ENCODE peak calls at places on chromosomes 2 and 18, in four cellular contexts. Z is K562, W is HepG2, N is HCT116. M is an unnamed sample.

GRCh38 chr2:9206991-9207640 is 504 bp downstream of the ASAP2 start:
- DNase-seq in W (no peak), N (no peak), Z (no peak), M (no peak)

GRCh38 chr2:68465081-68465916 is 1.8 kb downstream of the FBXO48 start:
- DNase-seq in N (no peak), W (no peak), Z (no peak), M (no peak)

GRCh38 chr2:181072486-181072885 is 92.1 kb downstream of the UBE2E3 start:
- DNase-seq in N (no peak), W (no peak), Z (no peak), M (no peak)

GRCh38 chr2:96264656-96265348 is 995 bp downstream of the TMEM127 start:
- DNase-seq in N (no peak), Z (no peak), W (peak; percentile 54), M (no peak)

GRCh38 chr2:237180225-237180624 is 94.5 kb downstream of the COPS8 start:
- DNase-seq in N (no peak), W (no peak), Z (no peak), M (no peak)

GRCh38 chr2:100819365-100820345 is at the start of gene NPAS2:
- DNase-seq in W (peak; percentile 35), Z (peak; percentile 17), N (no peak), M (no peak)

GRCh38 chr2:178237488-178238143 is 43.3 kb downstream of the OSBPL6 start:
- DNase-seq in W (no peak), N (no peak), Z (no peak), M (no peak)

GRCh38 chr2:149744845-149745244 is 157.3 kb upstream of the MMADHC start:
- DNase-seq in Z (no peak), N (no peak), W (no peak), M (no peak)

GRCh38 chr2:237336131-237336530 is 77.8 kb downstream of the COL6A3 start:
- DNase-seq in Z (no peak), N (no peak), W (no peak), M (no peak)

GRCh38 chr2:30796723-30797122 is 10.5 kb downstream of the CAPN13 start:
- DNase-seq in N (no peak), W (no peak), Z (no peak), M (no peak)

GRCh38 chr18:29087616-29088246 is 910.8 kb upstream of the CDH2 start:
- DNase-seq in W (no peak), Z (no peak), N (no peak), M (no peak)

GRCh38 chr2:240513544-240514287 is 44.1 kb downstream of the ANKMY1 start:
- DNase-seq in Z (peak; percentile 82), W (peak; percentile 72), N (peak; percentile 29), M (peak; percentile 35)

GRCh38 chr2:59974051-59974766 is 579.2 kb downstream of the BCL11A start:
- DNase-seq in W (no peak), N (no peak), Z (no peak), M (no peak)

GRCh38 chr2:19757586-19757985 is 144.2 kb downstream of the TTC32 start:
- DNase-seq in W (no peak), Z (no peak), N (no peak), M (no peak)

GRCh38 chr2:28233070-28233718 is 159.5 kb upstream of the FOSL2 start:
- DNase-seq in N (no peak), W (peak; percentile 25), Z (no peak), M (no peak)

GRCh38 chr2:150639917-150640538 is 152.6 kb upstream of the RND3 start:
- DNase-seq in W (no peak), Z (no peak), N (no peak), M (no peak)

GRCh38 chr2:122706757-122707223 is 951.3 kb downstream of the TSN start:
- DNase-seq in Z (no peak), N (no peak), W (no peak), M (no peak)

GRCh38 chr2:18792226-18792629 is 202.9 kb upstream of the NT5C1B start:
- DNase-seq in Z (no peak), N (no peak), W (no peak), M (no peak)

GRCh38 chr2:176911-177310 is 86.9 kb downstream of the SH3YL1 start:
- DNase-seq in Z (no peak), W (peak; percentile 77), N (no peak), M (no peak)

GRCh38 chr2:163462993-163463392 is 272.8 kb downstream of the FIGN start:
- DNase-seq in Z (no peak), N (no peak), W (no peak), M (no peak)

GRCh38 chr18:80196528-80197320 is 50.6 kb downstream of the PARD6G start:
- DNase-seq in N (no peak), Z (no peak), W (no peak), M (no peak)

GRCh38 chr2:158835431-158835830 is 40.3 kb downstream of the DAPL1 start:
- DNase-seq in Z (no peak), N (no peak), W (no peak), M (no peak)

GRCh38 chr18:50203801-50204604 is 9.1 kb upstream of the MYO5B start:
- DNase-seq in Z (peak; percentile 11), W (peak; percentile 46), N (peak; percentile 49), M (no peak)

GRCh38 chr18:3664563-3665178 is 214.7 kb downstream of the TGIF1 start:
- DNase-seq in N (no peak), Z (peak; percentile 49), W (peak; percentile 95), M (no peak)

GRCh38 chr2:119175517-119175916 is 17.0 kb upstream of the C1QL2 start:
- DNase-seq in W (no peak), Z (peak; percentile 29), N (no peak), M (no peak)

DNA sequence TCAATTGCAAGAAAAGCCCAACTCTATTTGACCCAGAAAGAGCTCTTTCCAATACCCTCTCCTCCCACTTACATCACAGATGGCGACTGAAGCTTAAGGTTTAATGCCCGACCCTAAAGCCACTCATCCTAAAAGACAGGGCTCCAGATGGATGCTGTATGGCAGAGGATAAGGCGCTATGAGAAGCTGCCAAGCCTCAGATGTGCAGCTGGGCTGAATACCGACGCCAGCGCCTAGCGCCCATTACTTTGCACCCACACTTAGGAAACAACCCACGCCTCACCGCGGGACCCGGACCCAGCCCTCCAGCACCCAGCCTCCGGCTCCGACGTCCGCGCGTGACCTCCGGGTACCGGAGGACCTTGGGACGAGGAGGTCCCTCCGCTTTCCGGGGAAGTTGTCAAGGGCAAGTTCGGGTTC is 338 bp downstream of the TRAK2 start:
- DNase-seq in W (no peak), Z (no peak), N (no peak), M (no peak)
- TF ChIP-seq TCF7L2 in W (no peak), Z (no peak), N (no peak), M (no peak)

GRCh38 chr18:27668126-27668525 is 483.0 kb upstream of the CHST9 start:
- DNase-seq in W (no peak), N (no peak), Z (no peak), M (no peak)
- TF ChIP-seq TCF7L2 in W (no peak), N (no peak), Z (no peak), M (no peak)

DNA sequence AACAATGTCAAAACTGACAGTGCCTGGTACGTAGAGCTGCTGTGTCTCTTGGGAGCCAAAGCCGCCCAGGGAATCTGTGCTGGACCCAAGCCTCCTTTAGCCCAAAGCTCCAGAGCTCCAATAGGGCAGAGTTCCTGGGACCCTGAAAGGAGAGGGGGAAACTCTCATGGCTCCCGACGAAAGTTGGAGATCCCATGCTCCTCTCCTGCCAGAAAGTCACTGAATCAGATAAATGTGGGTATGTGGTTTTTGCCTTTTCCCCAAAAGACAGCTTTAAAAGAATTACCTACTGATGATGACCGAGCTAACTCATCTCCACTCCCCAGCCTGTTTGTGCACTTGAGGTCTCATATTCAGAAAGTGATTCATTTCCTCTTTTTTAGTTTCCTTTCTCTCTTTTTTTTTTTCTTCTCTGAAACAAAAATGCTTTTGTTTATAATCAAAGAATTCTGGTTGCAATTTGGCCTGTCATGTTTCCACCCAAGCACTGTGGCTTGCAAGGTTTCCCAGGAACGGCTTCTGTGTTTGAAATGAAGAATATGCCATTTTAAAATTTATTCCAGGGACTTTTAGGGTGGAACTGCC is 14.1 kb upstream of the PMAIP1 start:
- DNase-seq in W (no peak), N (no peak), Z (no peak), M (no peak)
- TF ChIP-seq TCF7L2 in W (no peak), N (no peak), Z (no peak), M (no peak)

GRCh38 chr18:59055345-59056032 is 84.2 kb upstream of the SEC11C start:
- DNase-seq in N (no peak), Z (no peak), W (no peak), M (no peak)

GRCh38 chr18:59056706-59057492 is 82.8 kb upstream of the SEC11C start:
- DNase-seq in N (peak; percentile 51), Z (peak; percentile 39), W (peak; percentile 36), M (no peak)

GRCh38 chr18:59052965-59053960 is 86.4 kb upstream of the SEC11C start:
- DNase-seq in N (no peak), W (no peak), Z (no peak), M (no peak)

GRCh38 chr18:59057493-59057795 is 82.2 kb upstream of the SEC11C start:
- DNase-seq in N (no peak), Z (no peak), W (no peak), M (no peak)

GRCh38 chr18:59054892-59055291 is 84.8 kb upstream of the SEC11C start:
- DNase-seq in W (no peak), Z (no peak), N (no peak), M (no peak)
- TF ChIP-seq TCF7L2 in W (no peak), Z (no peak), N (no peak), M (peak; percentile 38)

GRCh38 chr18:44973282-44973681 is 292.6 kb downstream of the SETBP1 start:
- DNase-seq in N (no peak), Z (no peak), W (no peak), M (no peak)
- TF ChIP-seq TCF7L2 in N (no peak), Z (no peak), W (no peak), M (no peak)

GRCh38 chr2:52879561-52879960 is 888.0 kb upstream of the CHAC2 start:
- DNase-seq in N (no peak), W (no peak), Z (no peak), M (peak; percentile 27)

GRCh38 chr2:52877703-52878102 is 889.9 kb upstream of the CHAC2 start:
- DNase-seq in W (no peak), N (no peak), Z (no peak), M (peak; percentile 36)

GRCh38 chr2:52874706-52875105 is 892.9 kb upstream of the CHAC2 start:
- DNase-seq in W (no peak), Z (no peak), N (no peak), M (no peak)
- TF ChIP-seq TCF7L2 in W (no peak), Z (no peak), N (no peak), M (no peak)

DNA sequence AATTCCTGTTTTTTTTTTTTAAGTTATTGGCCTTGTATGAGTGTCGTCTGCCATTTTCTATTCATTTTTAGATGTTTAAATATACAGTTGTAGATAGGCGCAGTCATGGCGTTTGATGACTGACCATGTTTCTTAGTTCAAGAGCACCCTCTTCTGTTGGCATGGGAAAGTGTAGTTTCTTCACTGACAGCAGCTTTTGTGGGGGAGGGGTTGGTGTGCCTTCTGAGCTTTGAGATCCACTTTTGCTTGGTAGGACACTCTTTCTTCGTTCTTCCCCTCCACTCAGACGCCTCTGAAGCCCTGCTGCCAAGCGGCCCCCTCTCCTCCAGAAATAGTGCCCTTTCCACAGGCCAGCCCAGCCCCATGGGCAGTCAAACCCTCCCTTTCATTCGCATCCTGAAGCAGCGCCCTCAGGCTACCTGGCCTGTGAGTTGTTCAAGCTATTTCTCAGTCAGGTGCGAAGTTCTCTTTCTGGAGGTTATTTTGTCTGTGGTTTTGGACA is 492.0 kb downstream of the TNS1 start:
- DNase-seq in Z (peak; percentile 45), W (peak; percentile 69), N (peak; percentile 70), M (peak; percentile 17)
- TF ChIP-seq TCF7L2 in Z (no peak), W (no peak), N (peak; percentile 34), M (no peak)

GRCh38 chr18:8389391-8390340 is 219.6 kb upstream of the RAB12 start:
- DNase-seq in W (peak; percentile 59), N (peak; percentile 53), Z (peak; percentile 72), M (peak; percentile 27)
- TF ChIP-seq TCF7L2 in W (no peak), N (peak; percentile 92), Z (no peak), M (peak; percentile 72)